ENCODE peak calls at places on chromosomes 7 and 10, in seven cellular contexts. K is fibroblast of the conjunctiva; A is AG08396; Q is stimulated activated naive B cell treated with anti-CD40 and anti-IgM and Interleukin-4, amounts not matched to agents 10 μg/mL and 1 μg/mL and 100 μg/mL, for 72 hours; X is cardiac muscle cell; N is HuH-7.5; G is foreskin fibroblast. M is an unnamed sample.

GRCh38 chr10:116590590-116591444 is at the start of gene PNLIPRP1:
- DNase-seq in G (no peak), X (no peak), K (no peak), A (no peak), Q (no peak), N (no peak), M (no peak)

GRCh38 chr7:101736077-101736476 is 81.3 kb upstream of the CUX1 start:
- DNase-seq in X (no peak), N (no peak), K (no peak), G (no peak), Q (no peak), A (no peak), M (no peak)

GRCh38 chr7:36284470-36284869 is 105.2 kb upstream of the ANLN start:
- DNase-seq in N (no peak), Q (no peak), K (no peak), X (no peak), G (no peak), A (no peak), M (no peak)

GRCh38 chr7:40700653-40701475 is 566.1 kb downstream of the SUGCT start:
- DNase-seq in N (no peak), A (no peak), Q (no peak), X (peak), K (no peak), G (peak), M (peak)

GRCh38 chr10:34498821-34499220 is 316.3 kb downstream of the PARD3 start:
- DNase-seq in N (no peak), Q (no peak), X (peak), G (no peak), A (no peak), K (peak), M (peak)

GRCh38 chr10:95319239-95319638 is 28.4 kb upstream of the PDLIM1 start:
- DNase-seq in Q (no peak), X (no peak), N (no peak), G (no peak), A (no peak), K (no peak), M (no peak)

GRCh38 chr7:92614586-92615237 is 24.5 kb upstream of the FAM133B start:
- DNase-seq in Q (no peak), G (peak), A (no peak), N (no peak), X (peak), K (no peak), M (peak)

GRCh38 chr10:29618341-29619171 is 16.2 kb downstream of the SVIL start:
- DNase-seq in K (no peak), X (peak), N (no peak), A (no peak), Q (no peak), G (peak), M (peak)

GRCh38 chr7:469591-469961 is 50.1 kb downstream of the PDGFA start:
- DNase-seq in K (no peak), G (no peak), N (no peak), X (no peak), A (no peak), Q (no peak), M (no peak)

GRCh38 chr7:136938476-136938875 is 70.0 kb downstream of the CHRM2 start:
- DNase-seq in A (no peak), G (no peak), N (no peak), Q (no peak), K (no peak), X (no peak), M (no peak)

GRCh38 chr7:101743241-101743994 is 74.0 kb upstream of the CUX1 start:
- DNase-seq in X (peak), K (no peak), A (peak), N (peak), G (peak), Q (peak), M (peak)

GRCh38 chr7:132622081-132622480 is 45.8 kb upstream of the PLXNA4 start:
- DNase-seq in N (no peak), Q (no peak), A (no peak), K (no peak), X (no peak), G (peak), M (no peak)

GRCh38 chr7:69256634-69257081 is 341.6 kb upstream of the AUTS2 start:
- DNase-seq in G (no peak), A (no peak), X (no peak), N (no peak), K (no peak), Q (peak), M (no peak)

GRCh38 chr7:107559864-107560263 is 3.9 kb downstream of the COG5 start:
- DNase-seq in K (peak), Q (no peak), X (peak), G (peak), A (peak), N (no peak), M (peak)